ENCODE peak calls at places on chromosome 15, in eight cellular contexts. One of them, this sample, is unnamed.

GRCh38 chr15:58981808-58982475 is 5.5 kb upstream of the RNF111 start:
- DNase-seq in T-helper 9 cell: no peak
- DNase-seq in fibroblast of lung: no peak
- DNase-seq in posterior cingulate gyrus: no peak
- DNase-seq in NCI-H1417: no peak
- DNase-seq in GM23248: no peak
- DNase-seq in heart right ventricle: no peak
- DNase-seq in SK-N-SH: no peak
- DNase-seq in this sample: no peak

GRCh38 chr15:69972436-69972835 is 125.3 kb downstream of the TLE3 start:
- DNase-seq in T-helper 9 cell: no peak
- DNase-seq in fibroblast of lung: no peak
- DNase-seq in posterior cingulate gyrus: no peak
- DNase-seq in NCI-H1417: no peak
- DNase-seq in GM23248: no peak
- DNase-seq in heart right ventricle: no peak
- DNase-seq in SK-N-SH: no peak
- DNase-seq in this sample: no peak

GRCh38 chr15:65194826-65195541 is 9.8 kb upstream of the CLPX start:
- DNase-seq in T-helper 9 cell: no peak
- DNase-seq in fibroblast of lung: peak
- DNase-seq in posterior cingulate gyrus: no peak
- DNase-seq in NCI-H1417: no peak
- DNase-seq in GM23248: peak
- DNase-seq in heart right ventricle: no peak
- DNase-seq in SK-N-SH: no peak
- DNase-seq in this sample: no peak

GRCh38 chr15:91849749-91850161 is 3.8 kb upstream of the SLCO3A1 start:
- DNase-seq in T-helper 9 cell: no peak
- DNase-seq in fibroblast of lung: peak
- DNase-seq in posterior cingulate gyrus: no peak
- DNase-seq in NCI-H1417: peak
- DNase-seq in GM23248: peak
- DNase-seq in heart right ventricle: no peak
- DNase-seq in SK-N-SH: peak
- DNase-seq in this sample: no peak

GRCh38 chr15:59174846-59175831 is 31.5 kb upstream of the LDHAL6B start:
- DNase-seq in T-helper 9 cell: no peak
- DNase-seq in fibroblast of lung: peak
- DNase-seq in posterior cingulate gyrus: peak
- DNase-seq in NCI-H1417: peak
- DNase-seq in GM23248: peak
- DNase-seq in heart right ventricle: peak
- DNase-seq in SK-N-SH: peak
- DNase-seq in this sample: peak

GRCh38 chr15:86877171-86877631 is 797.5 kb downstream of the AGBL1 start:
- DNase-seq in T-helper 9 cell: no peak
- DNase-seq in fibroblast of lung: no peak
- DNase-seq in posterior cingulate gyrus: no peak
- DNase-seq in NCI-H1417: no peak
- DNase-seq in GM23248: no peak
- DNase-seq in heart right ventricle: no peak
- DNase-seq in SK-N-SH: no peak
- DNase-seq in this sample: no peak

GRCh38 chr15:53328341-53328740 is 431.1 kb downstream of the WDR72 start:
- DNase-seq in T-helper 9 cell: no peak
- DNase-seq in fibroblast of lung: no peak
- DNase-seq in posterior cingulate gyrus: no peak
- DNase-seq in NCI-H1417: no peak
- DNase-seq in GM23248: no peak
- DNase-seq in heart right ventricle: no peak
- DNase-seq in SK-N-SH: no peak
- DNase-seq in this sample: no peak

GRCh38 chr15:70160803-70161565 is 63.3 kb upstream of the TLE3 start:
- DNase-seq in T-helper 9 cell: no peak
- DNase-seq in fibroblast of lung: no peak
- DNase-seq in posterior cingulate gyrus: no peak
- DNase-seq in NCI-H1417: no peak
- DNase-seq in GM23248: no peak
- DNase-seq in heart right ventricle: peak
- DNase-seq in SK-N-SH: no peak
- DNase-seq in this sample: peak

GRCh38 chr15:57554063-57554820 is 37.5 kb upstream of the MYZAP start:
- DNase-seq in T-helper 9 cell: no peak
- DNase-seq in fibroblast of lung: no peak
- DNase-seq in posterior cingulate gyrus: peak
- DNase-seq in NCI-H1417: peak
- DNase-seq in GM23248: no peak
- DNase-seq in heart right ventricle: no peak
- DNase-seq in SK-N-SH: peak
- DNase-seq in this sample: no peak

GRCh38 chr15:25183581-25184330 is 229.0 kb downstream of the SNRPN start:
- DNase-seq in T-helper 9 cell: no peak
- DNase-seq in fibroblast of lung: no peak
- DNase-seq in posterior cingulate gyrus: peak
- DNase-seq in NCI-H1417: no peak
- DNase-seq in GM23248: no peak
- DNase-seq in heart right ventricle: no peak
- DNase-seq in SK-N-SH: no peak
- DNase-seq in this sample: peak

This sample was measured in left ventricle myocardium superior.